ENCODE peak calls at places on chromosomes 16 and 17, in four cellular contexts. X is psoas muscle, B is lower lobe of right lung, F is aorta. N is an unnamed sample.

GRCh38 chr16:86343733-86344585 is 166.4 kb upstream of the FOXF1 start:
- DNase-seq in F (peak; percentile 43), X (no peak), B (no peak), N (peak; percentile 69)

GRCh38 chr16:4414187-4414909 is 2.0 kb downstream of the CORO7 start:
- DNase-seq in F (no peak), B (no peak), X (no peak), N (no peak)

GRCh38 chr17:65800655-65801054 is 239.2 kb upstream of the AXIN2 start:
- DNase-seq in F (no peak), X (no peak), B (no peak), N (no peak)

GRCh38 chr17:29146369-29146972 is 33.7 kb downstream of the MYO18A start:
- DNase-seq in X (no peak), F (no peak), B (no peak), N (no peak)

GRCh38 chr17:77246110-77247047 is 105.6 kb downstream of the SEC14L1 start:
- DNase-seq in X (no peak), F (no peak), B (no peak), N (no peak)

GRCh38 chr17:56867948-56868376 is 34.0 kb downstream of the DGKE start:
- DNase-seq in X (no peak), B (no peak), F (no peak), N (no peak)

GRCh38 chr17:77417575-77417974 is 276.8 kb downstream of the SEC14L1 start:
- DNase-seq in X (no peak), F (no peak), B (no peak), N (no peak)

GRCh38 chr16:83145297-83145696 is 518.5 kb downstream of the CDH13 start:
- DNase-seq in B (no peak), X (no peak), F (no peak), N (no peak)

GRCh38 chr16:10321407-10322397 is 64.2 kb upstream of the ATF7IP2 start:
- DNase-seq in F (no peak), B (peak; percentile 3), X (no peak), N (no peak)

GRCh38 chr16:67236551-67237395 is 9.8 kb downstream of the TMEM208 start:
- DNase-seq in X (peak; percentile 92), B (peak; percentile 61), F (peak; percentile 43), N (peak; percentile 99)

GRCh38 chr16:59385953-59386352 is 651.8 kb upstream of the GOT2 start:
- DNase-seq in B (no peak), X (peak; percentile 49), F (no peak), N (no peak)

GRCh38 chr16:27769561-27770222 is 219.7 kb downstream of the KATNIP start:
- DNase-seq in B (peak; percentile 24), X (peak; percentile 37), F (peak; percentile 60), N (no peak)

GRCh38 chr16:59067207-59067606 is 333.1 kb upstream of the GOT2 start:
- DNase-seq in B (peak; percentile 47), F (peak; percentile 55), X (no peak), N (no peak)

GRCh38 chr17:8175795-8176196 is 384 bp downstream of the TMEM107 start:
- DNase-seq in B (peak; percentile 50), X (no peak), F (peak; percentile 58), N (no peak)

GRCh38 chr17:70080541-70081347 is 5.7 kb downstream of the KCNJ16 start:
- DNase-seq in F (no peak), B (no peak), X (no peak), N (no peak)

GRCh38 chr17:43418441-43419374 is 19.9 kb downstream of the ARL4D start:
- DNase-seq in F (peak; percentile 79), X (peak; percentile 65), B (no peak), N (no peak)

GRCh38 chr17:31299624-31300023 is 2.6 kb upstream of the OMG start:
- DNase-seq in F (no peak), B (no peak), X (no peak), N (no peak)

GRCh38 chr17:28744104-28744801 is 442 bp downstream of the TRAF4 start:
- DNase-seq in F (peak; percentile 66), X (peak; percentile 70), B (peak; percentile 72), N (peak; percentile 91)

GRCh38 chr17:38628441-38628840 is 22.7 kb upstream of the SRCIN1 start:
- DNase-seq in F (no peak), X (no peak), B (no peak), N (peak; percentile 58)

GRCh38 chr16:67277999-67278772 is 1.1 kb upstream of the PLEKHG4 start:
- DNase-seq in B (no peak), X (peak; percentile 49), F (peak; percentile 73), N (no peak)

GRCh38 chr17:17419621-17420020 is 57.2 kb upstream of the MED9 start:
- DNase-seq in B (peak; percentile 49), X (no peak), F (no peak), N (no peak)

GRCh38 chr17:74297941-74298340 is 23.9 kb downstream of the DNAI2 start:
- DNase-seq in B (no peak), F (no peak), X (no peak), N (no peak)

DNA sequence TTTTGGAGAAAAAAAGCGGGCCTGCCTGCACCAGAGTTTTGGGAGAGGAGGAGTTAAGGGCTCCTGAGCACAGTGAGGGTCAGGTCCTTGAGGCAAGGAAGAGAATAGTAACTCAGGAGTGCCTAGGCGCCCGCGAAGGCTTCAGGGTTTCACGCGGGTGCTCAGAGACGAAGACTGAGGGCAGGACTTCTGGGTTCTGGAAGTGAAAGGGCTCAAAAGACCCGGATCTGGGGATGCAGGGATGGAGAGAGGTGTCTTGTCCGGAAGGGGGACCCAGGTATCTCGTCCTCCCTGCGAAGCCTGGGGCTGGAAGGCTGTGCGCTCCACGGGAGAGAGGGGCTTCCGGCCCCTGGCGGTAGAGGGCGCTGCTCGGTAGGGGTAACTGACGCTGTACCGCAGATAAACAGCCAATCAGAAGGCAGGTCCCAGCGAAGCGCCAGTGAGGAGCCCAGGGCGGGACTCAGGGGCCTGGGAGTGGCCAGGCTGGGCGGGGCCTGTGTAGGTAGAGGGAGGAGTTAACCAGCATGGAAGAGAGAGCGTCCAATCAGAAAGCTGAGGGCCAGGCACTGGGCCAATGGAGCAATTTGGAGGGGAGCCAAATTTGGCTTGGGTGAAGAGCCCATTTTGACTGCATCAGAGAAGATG is 729 bp downstream of the TGFB1I1 start:
- DNase-seq in X (peak; percentile 94), B (peak; percentile 91), F (peak; percentile 95), N (peak; percentile 98)
- H3K27ac ChIP-seq in X (peak overlapping the region; percentile 69), B (peak overlapping the region; percentile 89), F (peak overlapping the region; percentile 92), N (peak overlapping the region; percentile 94)

GRCh38 chr16:1828645-1829410 is 1.8 kb downstream of the FAHD1 start:
- DNase-seq in X (no peak), B (no peak), F (no peak), N (no peak)

GRCh38 chr16:1825381-1825863 is 1.2 kb downstream of the HAGH start:
- DNase-seq in X (no peak), F (no peak), B (no peak), N (no peak)

GRCh38 chr16:1825864-1826690 is 548 bp downstream of the HAGH start:
- DNase-seq in B (peak; percentile 79), F (peak; percentile 71), X (no peak), N (peak; percentile 75)

GRCh38 chr16:1823821-1824220 is 2.8 kb downstream of the HAGH start:
- DNase-seq in B (no peak), F (no peak), X (no peak), N (no peak)

GRCh38 chr16:1826691-1827573 is at the start of the genes FAHD1 and HAGH:
- DNase-seq in B (peak; percentile 94), X (peak; percentile 97), F (peak; percentile 95), N (peak; percentile 100)
- H3K27ac ChIP-seq in B (peak within 1 kb of the TSS; percentile 89), X (peak within 1 kb of the TSS; percentile 90), F (peak within 1 kb of the TSS; percentile 44), N (peak within 1 kb of the TSS; percentile 88)

DNA sequence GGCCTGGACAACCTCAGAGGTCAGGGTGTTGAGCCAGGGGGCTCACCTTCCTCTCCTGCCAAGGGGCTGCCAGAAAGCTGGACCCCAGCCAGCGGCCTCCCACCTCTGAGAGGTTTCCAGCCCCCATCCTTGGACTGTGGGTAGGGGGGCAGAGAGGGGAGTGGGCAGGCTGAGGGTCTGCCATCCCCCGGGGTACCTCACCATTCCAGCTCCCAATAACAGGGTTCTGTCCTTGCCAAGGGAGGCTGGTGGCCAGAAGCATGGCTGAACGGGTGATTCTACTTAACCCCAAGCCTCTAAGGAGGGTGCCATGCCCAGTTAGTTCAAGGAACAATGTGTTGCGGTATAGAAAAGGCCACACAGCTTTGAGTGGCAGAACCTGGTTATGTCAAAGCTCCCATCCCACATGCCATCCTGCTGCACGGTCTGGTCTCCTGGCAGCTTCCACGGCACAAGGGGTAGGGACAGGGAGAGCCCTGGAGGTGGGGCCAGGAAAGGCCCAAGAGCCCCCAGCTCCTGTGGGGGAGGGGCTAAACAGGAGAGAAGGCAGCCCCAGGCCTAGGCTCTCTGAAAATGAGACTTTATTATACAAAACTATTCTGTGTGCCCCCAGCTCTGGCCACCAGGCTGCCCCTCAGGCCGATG is 19.8 kb downstream of the B9D1 start:
- DNase-seq in X (peak; percentile 23), B (no peak), F (no peak), N (peak; percentile 54)
- H3K27ac ChIP-seq in X (no peak overlapping the region), B (no peak overlapping the region), F (no peak overlapping the region), N (no peak overlapping the region)

DNA sequence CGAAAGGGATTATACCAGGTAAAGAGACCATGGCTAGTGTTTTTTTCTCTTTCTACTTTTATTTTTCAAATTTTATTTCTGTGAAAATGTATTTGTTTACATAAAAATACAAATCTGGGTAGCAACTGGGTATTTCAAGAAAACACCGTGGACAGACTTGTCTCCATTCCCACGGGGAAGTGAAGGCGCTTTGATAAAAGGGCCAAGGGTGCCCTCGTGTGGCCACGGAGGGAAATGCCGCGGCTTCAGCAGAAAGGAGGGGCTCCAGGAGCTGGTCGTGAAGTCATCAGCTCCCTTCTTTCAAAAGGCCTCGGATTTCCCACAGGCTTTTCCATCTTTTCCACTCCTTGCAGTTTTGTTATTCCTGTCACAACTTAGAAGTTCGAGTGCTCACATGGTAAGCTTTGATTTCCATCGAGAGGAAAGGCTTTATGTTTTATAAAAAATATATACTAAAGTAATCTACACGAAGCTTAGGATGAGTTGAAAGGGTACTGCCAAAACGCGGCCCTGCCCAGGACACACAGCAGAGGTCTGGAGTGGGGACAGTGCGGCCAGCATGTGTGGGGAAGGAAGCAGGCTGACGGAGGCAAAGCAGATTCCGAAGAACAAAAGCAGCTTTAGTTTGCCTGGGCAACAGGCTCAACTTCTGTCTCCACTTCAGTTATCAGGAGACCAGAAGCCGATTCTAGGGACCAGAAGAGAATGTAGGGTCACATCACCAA is 15.3 kb upstream of the MNT start:
- DNase-seq in B (peak; percentile 89), F (peak; percentile 90), X (peak; percentile 93), N (peak; percentile 88)
- H3K27ac ChIP-seq in B (no peak overlapping the region), F (peak overlapping the region; percentile 21), X (peak overlapping the region; percentile 80), N (peak overlapping the region; percentile 41)

DNA sequence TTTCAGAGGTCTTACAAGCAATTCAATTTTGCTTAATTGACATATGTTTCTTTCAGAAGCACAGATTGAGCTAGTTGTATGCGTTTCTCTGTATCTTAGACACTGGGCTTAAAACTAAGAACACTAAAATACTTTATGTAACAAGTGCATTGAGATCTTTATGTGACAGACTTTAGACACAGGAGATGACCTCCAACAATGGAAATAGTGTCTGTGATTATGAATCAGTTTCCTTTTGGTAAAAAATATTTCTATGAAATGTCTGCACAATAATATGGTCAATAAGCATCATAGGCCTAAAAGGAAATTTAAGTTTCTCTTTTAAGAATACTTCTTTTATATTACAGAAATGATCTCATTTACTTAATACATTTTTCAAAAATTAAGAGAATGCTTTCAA is 153.2 kb downstream of the SKAP1 start:
- DNase-seq in F (no peak), X (no peak), B (no peak), N (no peak)
- H3K27ac ChIP-seq in F (no peak overlapping the region), X (no peak overlapping the region), B (no peak overlapping the region), N (no peak overlapping the region)

GRCh38 chr17:81222620-81222905 is 202 bp downstream of the CEP131 start:
- DNase-seq in F (no peak), X (no peak), B (no peak), N (no peak)
- H3K27ac ChIP-seq in F (no peak overlapping the region), X (no peak overlapping the region), B (peak overlapping the region; percentile 31), N (no peak overlapping the region)